ENCODE peak calls at places on chromosomes 6 and 20, in ten cellular contexts. X is activated T-helper 1 cell treated with anti-CD3 and anti-CD28 coated beads, Interleukin-12 subunit alpha, Interleukin-12 subunit beta, Interleukin-2, Interleukin-4 antibody, amounts not matched to agents 30 ng/mL and 10 ng/mL and 1 ng/mL, durations not matched to agents 14 hours and 24 hours and 36 hours; N is HAP-1; Z is tibial nerve; C is caudate nucleus; I is adipocyte; W is cardiac septum; S is Kasumi-1; K is adrenal gland; P is mammary epithelial cell. T is an unnamed sample.

GRCh38 chr6:138231399-138231886 is 13.2 kb upstream of the PBOV1 start:
- DNase-seq in P (peak), K (peak), X (no peak), W (no peak), N (no peak), Z (no peak), I (no peak), C (no peak), S (no peak), T (no peak)

GRCh38 chr20:36320898-36321695 is 15.0 kb downstream of the DLGAP4 start:
- DNase-seq in C (no peak), S (no peak), N (no peak), I (no peak), K (no peak), P (no peak), X (no peak), Z (no peak), W (no peak), T (no peak)

GRCh38 chr20:637559-637958 is 15.4 kb downstream of the SRXN1 start:
- DNase-seq in S (no peak), X (no peak), C (no peak), P (no peak), Z (no peak), I (no peak), N (no peak), W (no peak), K (no peak), T (no peak)

GRCh38 chr20:46767127-46767761 is 57.8 kb downstream of the SLC2A10 start:
- DNase-seq in N (peak), K (no peak), I (peak), X (no peak), Z (peak), C (no peak), P (peak), W (no peak), S (peak), T (peak)

GRCh38 chr20:39857188-39857587 is 831.8 kb downstream of the MAFB start:
- DNase-seq in K (no peak), C (no peak), X (no peak), P (no peak), Z (no peak), W (no peak), N (no peak), S (no peak), I (no peak), T (no peak)

GRCh38 chr6:15504040-15504491 is 158.8 kb downstream of the DTNBP1 start:
- DNase-seq in W (peak), C (no peak), S (no peak), P (no peak), X (no peak), I (no peak), K (peak), N (no peak), Z (peak), T (peak)

GRCh38 chr20:62485062-62485700 is 9.4 kb upstream of the GATA5 start:
- DNase-seq in X (no peak), C (no peak), W (no peak), Z (no peak), S (no peak), K (peak), I (peak), N (no peak), P (no peak), T (peak)

GRCh38 chr6:116374586-116374985 is 3.8 kb downstream of the DSE start:
- DNase-seq in X (no peak), I (no peak), C (no peak), N (no peak), S (no peak), P (no peak), Z (no peak), K (no peak), W (no peak), T (no peak)

GRCh38 chr20:21693322-21693721 is 12.1 kb upstream of the PAX1 start:
- DNase-seq in W (no peak), N (peak), X (no peak), Z (no peak), S (no peak), K (no peak), P (no peak), I (no peak), C (no peak), T (no peak)

GRCh38 chr20:38386004-38386403 is 39.7 kb downstream of the LBP start:
- DNase-seq in Z (no peak), I (no peak), S (no peak), P (no peak), W (no peak), N (no peak), C (no peak), X (no peak), K (no peak), T (no peak)

GRCh38 chr6:81718126-81718525 is 34.4 kb downstream of the TENT5A start:
- DNase-seq in K (no peak), Z (no peak), P (no peak), S (no peak), I (no peak), X (no peak), W (no peak), N (no peak), C (no peak), T (peak)

GRCh38 chr6:29965873-29966601 is 23.7 kb downstream of the HLA-A start:
- DNase-seq in W (peak), K (peak), P (peak), Z (peak), I (peak), C (no peak), X (peak), N (peak), S (peak), T (peak)

GRCh38 chr20:40683221-40683893 is 5.7 kb downstream of the MAFB start:
- DNase-seq in X (no peak), W (peak), P (peak), Z (no peak), C (no peak), I (no peak), N (no peak), K (peak), S (no peak), T (no peak)

GRCh38 chr6:11810854-11811643 is 32.4 kb upstream of the ADTRP start:
- DNase-seq in Z (no peak), X (no peak), C (no peak), N (no peak), P (no peak), I (no peak), W (no peak), K (no peak), S (no peak), T (peak)

GRCh38 chr20:19449051-19449450 is 236.6 kb downstream of the SLC24A3 start:
- DNase-seq in Z (no peak), W (no peak), I (peak), K (no peak), N (no peak), C (no peak), X (no peak), P (no peak), S (no peak), T (no peak)

GRCh38 chr6:34154668-34155447 is 9.0 kb upstream of the GRM4 start:
- DNase-seq in N (peak), W (peak), X (peak), K (peak), S (peak), C (no peak), I (peak), Z (peak), P (no peak), T (peak)

GRCh38 chr6:89449182-89449581 is 16.2 kb downstream of the ANKRD6 start:
- DNase-seq in K (no peak), N (no peak), S (no peak), X (no peak), P (no peak), Z (no peak), I (no peak), W (no peak), C (no peak), T (no peak)

GRCh38 chr6:142737368-142738060 is 207.5 kb downstream of the HIVEP2 start:
- DNase-seq in K (no peak), S (peak), I (peak), W (no peak), C (no peak), X (no peak), P (no peak), Z (no peak), N (no peak), T (no peak)

GRCh38 chr6:100886078-100886477 is 4.9 kb upstream of the ASCC3 start:
- DNase-seq in N (no peak), I (peak), C (no peak), K (no peak), W (no peak), X (no peak), Z (no peak), P (peak), S (no peak), T (peak)

GRCh38 chr6:111536888-111537287 is 53.9 kb upstream of the REV3L start:
- DNase-seq in Z (peak), W (no peak), N (no peak), P (no peak), S (peak), X (no peak), I (no peak), K (no peak), C (no peak), T (no peak)

GRCh38 chr6:110813338-110813737 is 1.9 kb downstream of the CDK19 start:
- DNase-seq in I (no peak), X (no peak), Z (no peak), C (no peak), K (no peak), N (no peak), W (no peak), P (no peak), S (no peak), T (no peak)

GRCh38 chr6:64737418-64737817 is 969.6 kb downstream of the EYS start:
- DNase-seq in X (no peak), Z (no peak), K (no peak), C (no peak), W (no peak), P (no peak), N (no peak), I (no peak), S (no peak), T (no peak)

GRCh38 chr6:45163952-45164766 is 164.0 kb upstream of the RUNX2 start:
- DNase-seq in K (no peak), S (no peak), W (no peak), X (peak), I (no peak), C (no peak), Z (no peak), P (peak), N (no peak), T (no peak)

GRCh38 chr20:10540636-10541493 is 105.8 kb downstream of the SLX4IP start:
- DNase-seq in S (peak), N (no peak), K (no peak), P (peak), X (no peak), W (no peak), Z (no peak), I (peak), C (no peak), T (peak)

GRCh38 chr6:64672651-64673050 is 1034.4 kb downstream of the EYS start:
- DNase-seq in S (no peak), Z (no peak), W (no peak), C (no peak), N (no peak), P (no peak), I (no peak), K (no peak), X (no peak), T (no peak)

GRCh38 chr6:81838724-81839425 is 86.4 kb upstream of the TENT5A start:
- DNase-seq in Z (no peak), K (no peak), C (no peak), N (no peak), P (no peak), I (no peak), W (no peak), X (no peak), S (peak), T (no peak)

GRCh38 chr20:4985658-4986057 is 15.7 kb downstream of the SLC23A2 start:
- DNase-seq in I (peak), W (no peak), C (no peak), S (no peak), K (no peak), Z (no peak), N (no peak), P (no peak), X (no peak), T (no peak)

GRCh38 chr6:109478848-109479624 is 4.0 kb downstream of the ZBTB24 start:
- DNase-seq in P (no peak), X (no peak), N (no peak), Z (no peak), S (no peak), K (no peak), W (no peak), I (peak), C (no peak), T (no peak)

GRCh38 chr20:37630161-37630560 is 63.7 kb upstream of the CTNNBL1 start:
- DNase-seq in W (no peak), I (no peak), S (no peak), X (no peak), C (no peak), K (peak), N (no peak), P (no peak), Z (no peak), T (no peak)

GRCh38 chr6:132061381-132061780 is 110.2 kb upstream of the CCN2 start:
- DNase-seq in Z (no peak), X (no peak), K (no peak), S (no peak), C (no peak), I (no peak), P (no peak), N (no peak), W (no peak), T (no peak)

GRCh38 chr6:72551470-72551869 is 70.4 kb upstream of the KCNQ5 start:
- DNase-seq in N (no peak), C (no peak), Z (no peak), P (no peak), K (no peak), I (no peak), W (no peak), S (no peak), X (no peak), T (no peak)

GRCh38 chr20:10639051-10639761 is 34.6 kb downstream of the JAG1 start:
- DNase-seq in W (no peak), N (no peak), K (no peak), S (no peak), Z (no peak), C (no peak), P (no peak), X (no peak), I (no peak), T (no peak)

T was measured in fibroblast of the aortic adventitia.